ENCODE peak calls at places on chromosomes 1 and 21, in eight cellular contexts. D, F, Y, I, C, M, W and J are unnamed samples.

GRCh38 chr21:44948426-44949120 is 8.7 kb downstream of the SLX9 start:
- DNase-seq in D (no peak), F (no peak), Y (no peak), I (no peak), C (no peak), M (no peak), W (no peak), J (no peak)

GRCh38 chr1:85576642-85577420 is 3.7 kb upstream of the CCN1 start:
- DNase-seq in D (no peak), F (peak), Y (peak), I (peak), C (peak), M (peak), W (peak), J (peak)

GRCh38 chr21:14864211-14865021 is 200.4 kb downstream of the NRIP1 start:
- DNase-seq in D (no peak), F (no peak), Y (peak), I (peak), C (peak), M (no peak), W (peak), J (peak)

GRCh38 chr1:155473422-155473821 is 89.2 kb downstream of the ASH1L start:
- DNase-seq in D (no peak), F (no peak), Y (no peak), I (no peak), C (no peak), M (no peak), W (no peak), J (no peak)

GRCh38 chr1:172287207-172287606 is 133.3 kb upstream of the C1orf105 start:
- DNase-seq in D (no peak), F (no peak), Y (peak), I (no peak), C (no peak), M (no peak), W (no peak), J (no peak)

GRCh38 chr1:82273816-82274215 is 473.1 kb downstream of the ADGRL2 start:
- DNase-seq in D (no peak), F (no peak), Y (no peak), I (no peak), C (no peak), M (no peak), W (no peak), J (no peak)

GRCh38 chr1:40782371-40782956 is 1.1 kb upstream of the KCNQ4 start:
- DNase-seq in D (no peak), F (no peak), Y (no peak), I (no peak), C (no peak), M (no peak), W (no peak), J (no peak)

GRCh38 chr1:9909222-9910046 is 635 bp downstream of the CTNNBIP1 start:
- DNase-seq in D (no peak), F (peak), Y (peak), I (peak), C (peak), M (no peak), W (no peak), J (no peak)

GRCh38 chr1:171252482-171252881 is 4.2 kb downstream of the FMO1 start:
- DNase-seq in D (no peak), F (no peak), Y (no peak), I (no peak), C (no peak), M (peak), W (no peak), J (no peak)

GRCh38 chr1:40635763-40636500 is 29.6 kb downstream of the RIMS3 start:
- DNase-seq in D (no peak), F (no peak), Y (no peak), I (no peak), C (no peak), M (no peak), W (no peak), J (no peak)

GRCh38 chr1:229848762-229849677 is 218.0 kb upstream of the GALNT2 start:
- DNase-seq in D (no peak), F (no peak), Y (peak), I (no peak), C (no peak), M (no peak), W (peak), J (peak)

GRCh38 chr1:214305164-214305751 is 24.3 kb downstream of the SMYD2 start:
- DNase-seq in D (no peak), F (no peak), Y (no peak), I (no peak), C (no peak), M (no peak), W (no peak), J (no peak)

GRCh38 chr21:45642122-45642813 is 1.3 kb upstream of the PCBP3 start:
- DNase-seq in D (no peak), F (no peak), Y (no peak), I (no peak), C (no peak), M (peak), W (peak), J (no peak)

GRCh38 chr1:79899914-79900313 is 893.4 kb upstream of the ADGRL4 start:
- DNase-seq in D (no peak), F (no peak), Y (no peak), I (no peak), C (no peak), M (no peak), W (no peak), J (no peak)

GRCh38 chr1:235253219-235253640 is 74.7 kb downstream of the ARID4B start:
- DNase-seq in D (peak), F (no peak), Y (peak), I (peak), C (peak), M (peak), W (peak), J (peak)

GRCh38 chr1:162954824-162955223 is 93.8 kb upstream of the CCDC190 start:
- DNase-seq in D (no peak), F (no peak), Y (no peak), I (no peak), C (no peak), M (no peak), W (no peak), J (no peak)

GRCh38 chr1:64933296-64934070 is 32.9 kb downstream of the JAK1 start:
- DNase-seq in D (no peak), F (no peak), Y (peak), I (peak), C (no peak), M (peak), W (no peak), J (no peak)

GRCh38 chr1:191629836-191630235 is 528.4 kb upstream of the RGS18 start:
- DNase-seq in D (no peak), F (no peak), Y (peak), I (no peak), C (no peak), M (no peak), W (no peak), J (no peak)

GRCh38 chr1:10267319-10267718 is 56.9 kb downstream of the KIF1B start:
- DNase-seq in D (no peak), F (no peak), Y (peak), I (no peak), C (no peak), M (no peak), W (no peak), J (no peak)

GRCh38 chr1:174022080-174022975 is at the start of gene RC3H1:
- DNase-seq in D (peak), F (peak), Y (peak), I (peak), C (peak), M (peak), W (peak), J (peak)

GRCh38 chr1:29806646-29807319 is 570.5 kb downstream of the PTPRU start:
- DNase-seq in D (no peak), F (no peak), Y (no peak), I (no peak), C (no peak), M (no peak), W (no peak), J (no peak)

GRCh38 chr1:212606734-212607205 is 1.8 kb upstream of the ATF3 start:
- DNase-seq in D (peak), F (no peak), Y (no peak), I (peak), C (peak), M (peak), W (peak), J (no peak)

GRCh38 chr1:152623203-152623844 is 421 bp upstream of the LCE3A start:
- DNase-seq in D (no peak), F (no peak), Y (peak), I (no peak), C (peak), M (peak), W (no peak), J (peak)

GRCh38 chr1:8443558-8444194 is 125.8 kb downstream of the SLC45A1 start:
- DNase-seq in D (no peak), F (no peak), Y (peak), I (no peak), C (no peak), M (no peak), W (no peak), J (no peak)

GRCh38 chr1:227899141-227899819 is 48.5 kb downstream of the WNT9A start:
- DNase-seq in D (no peak), F (no peak), Y (no peak), I (peak), C (peak), M (no peak), W (no peak), J (no peak)

GRCh38 chr1:234601217-234602017 is 8.6 kb downstream of the IRF2BP2 start:
- DNase-seq in D (no peak), F (no peak), Y (peak), I (no peak), C (no peak), M (peak), W (peak), J (no peak)

GRCh38 chr1:105874621-105875020 is 1181.9 kb upstream of the PRMT6 start:
- DNase-seq in D (no peak), F (no peak), Y (no peak), I (no peak), C (no peak), M (peak), W (no peak), J (no peak)

GRCh38 chr1:26537951-26538352 is 8.4 kb downstream of the RPS6KA1 start:
- DNase-seq in D (no peak), F (no peak), Y (peak), I (no peak), C (no peak), M (peak), W (no peak), J (no peak)

GRCh38 chr1:161013591-161014513 is 7.1 kb downstream of the F11R start:
- DNase-seq in D (no peak), F (peak), Y (no peak), I (peak), C (peak), M (peak), W (no peak), J (no peak)